ENCODE peak calls at places on chromosomes 13 and 19, in nine cellular contexts. A is left ventricle myocardium inferior, C is psoas muscle, W is mesendoderm, G is K562, B is fibroblast of lung, M is adrenal gland, F is Peyer's patch, Q is PC-3. H is an unnamed sample. For H3K4me1 and H3K27me3, the result is how much of the 10 kb centered on the place peaks cover.

GRCh38 chr19:5006201-5006600 is 37.3 kb downstream of the KDM4B start:
- DNase-seq in A (no peak), C (no peak), W (peak), G (peak), B (no peak), M (no peak), F (no peak), Q (peak), H (no peak)

GRCh38 chr13:60679928-60680693 is 283.1 kb downstream of the TDRD3 start:
- DNase-seq in A (no peak), C (no peak), W (peak), G (no peak), B (no peak), M (no peak), F (no peak), Q (no peak), H (no peak)

GRCh38 chr13:24360106-24360505 is 50.7 kb downstream of the C1QTNF9 start:
- DNase-seq in A (no peak), C (no peak), W (no peak), G (no peak), B (no peak), M (no peak), F (no peak), Q (no peak), H (no peak)

GRCh38 chr13:30932481-30933333 is at the start of gene TEX26:
- DNase-seq in A (no peak), C (no peak), W (peak), G (no peak), B (peak), M (no peak), F (no peak), Q (no peak), H (no peak)

GRCh38 chr19:4639531-4640246 is 373 bp downstream of the TNFAIP8L1 start:
- DNase-seq in A (no peak), C (peak), W (no peak), G (no peak), B (no peak), M (no peak), F (peak), Q (no peak), H (no peak)

GRCh38 chr19:46610851-46611770 is 10.0 kb downstream of the CALM3 start:
- DNase-seq in A (peak), C (no peak), W (no peak), G (no peak), B (peak), M (no peak), F (no peak), Q (no peak), H (no peak)

GRCh38 chr13:59111711-59112110 is 1052.0 kb downstream of the DIAPH3 start:
- DNase-seq in A (no peak), C (no peak), W (no peak), G (no peak), B (peak), M (no peak), F (no peak), Q (no peak), H (no peak)

GRCh38 chr19:20558011-20558410 is 7.6 kb downstream of the ZNF737 start:
- DNase-seq in A (no peak), C (no peak), W (peak), G (peak), B (no peak), M (peak), F (no peak), Q (no peak), H (no peak)

GRCh38 chr19:18304496-18305312 is 18.2 kb downstream of the LSM4 start:
- DNase-seq in A (peak), C (peak), W (peak), G (peak), B (peak), M (peak), F (peak), Q (peak), H (peak)

GRCh38 chr19:33207040-33207620 is 13.0 kb downstream of the LRP3 start:
- DNase-seq in A (no peak), C (no peak), W (no peak), G (no peak), B (no peak), M (no peak), F (no peak), Q (no peak), H (no peak)

GRCh38 chr13:43132228-43132627 is 108.8 kb downstream of the DNAJC15 start:
- DNase-seq in A (no peak), C (no peak), W (peak), G (peak), B (peak), M (peak), F (no peak), Q (peak), H (no peak)

GRCh38 chr19:28868836-28869235 is 344.1 kb downstream of the UQCRFS1 start:
- DNase-seq in A (no peak), C (no peak), W (no peak), G (no peak), B (no peak), M (no peak), F (no peak), Q (no peak), H (no peak)

GRCh38 chr19:17779281-17779930 is 15.5 kb upstream of the B3GNT3 start:
- DNase-seq in A (no peak), C (peak), W (peak), G (peak), B (peak), M (no peak), F (peak), Q (peak), H (no peak)

GRCh38 chr19:51695088-51695487 is 2.0 kb downstream of the SPACA6 start:
- DNase-seq in A (no peak), C (no peak), W (no peak), G (no peak), B (no peak), M (peak), F (no peak), Q (no peak), H (no peak)

GRCh38 chr19:43470288-43470687 is 4.9 kb upstream of the LYPD3 start:
- DNase-seq in A (no peak), C (no peak), W (peak), G (no peak), B (peak), M (no peak), F (no peak), Q (peak), H (peak)

GRCh38 chr19:17289489-17289888 is 7.8 kb downstream of the ANKLE1 start:
- DNase-seq in A (peak), C (peak), W (peak), G (peak), B (peak), M (peak), F (peak), Q (peak), H (no peak)

GRCh38 chr19:3397266-3398022 is 31.1 kb downstream of the NFIC start:
- DNase-seq in A (peak), C (no peak), W (no peak), G (peak), B (peak), M (peak), F (no peak), Q (no peak), H (no peak)

GRCh38 chr19:15464394-15465385 is at the start of gene RASAL3:
- DNase-seq in A (no peak), C (no peak), W (no peak), G (no peak), B (no peak), M (no peak), F (no peak), Q (no peak), H (peak)

GRCh38 chr19:21141787-21142464 is at the start of gene ZNF431:
- DNase-seq in A (peak), C (peak), W (peak), G (peak), B (peak), M (peak), F (peak), Q (peak), H (peak)

GRCh38 chr19:45955905-45956608 is 17.6 kb downstream of the NOVA2 start:
- DNase-seq in A (peak), C (peak), W (peak), G (no peak), B (no peak), M (peak), F (no peak), Q (peak), H (no peak)

GRCh38 chr19:16645140-16645539 is 14.8 kb downstream of the SMIM7 start:
- DNase-seq in A (no peak), C (no peak), W (no peak), G (no peak), B (no peak), M (no peak), F (no peak), Q (no peak), H (no peak)

GRCh38 chr19:46015961-46016425 is 6.9 kb downstream of the PGLYRP1 start:
- DNase-seq in A (no peak), C (no peak), W (no peak), G (no peak), B (no peak), M (no peak), F (no peak), Q (no peak), H (peak)

GRCh38 chr19:4007836-4008539 is 452 bp downstream of the PIAS4 start:
- DNase-seq in A (no peak), C (no peak), W (peak), G (peak), B (no peak), M (peak), F (peak), Q (no peak), H (no peak)

DNA sequence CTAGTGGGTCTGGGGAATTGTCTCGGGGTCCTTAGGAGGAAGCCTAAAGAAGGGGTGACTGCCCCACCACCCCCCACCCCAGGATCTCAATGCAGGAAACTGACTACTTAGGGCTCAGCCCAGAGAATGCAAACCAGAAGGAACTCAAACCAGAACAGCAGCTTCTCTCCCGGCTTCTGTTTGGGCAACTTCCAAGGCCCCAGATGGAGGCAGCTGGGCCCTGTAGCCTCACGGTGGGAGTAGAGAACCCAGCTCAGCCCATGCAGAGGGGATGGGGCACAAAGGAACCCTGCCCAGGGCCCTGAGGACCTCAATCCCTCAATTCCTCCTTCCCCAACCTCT is 2.3 kb downstream of the ADGRE5 start:
- DNase-seq in A (peak), C (no peak), W (no peak), G (no peak), B (peak), M (no peak), F (no peak), Q (peak), H (no peak)
- H3K4me3 ChIP-seq in A (peak), C (peak), W (no peak), G (peak), B (peak), M (peak), F (peak), Q (peak), H (peak)

GRCh38 chr19:40805258-40805868 is 6.4 kb downstream of the EGLN2 start:
- DNase-seq in A (no peak), C (no peak), W (no peak), G (no peak), B (no peak), M (no peak), F (no peak), Q (no peak), H (no peak)

GRCh38 chr19:40804783-40805242 is 5.8 kb downstream of the EGLN2 start:
- DNase-seq in A (no peak), C (no peak), W (no peak), G (no peak), B (no peak), M (no peak), F (no peak), Q (no peak), H (peak)

GRCh38 chr19:40803170-40803856 is 4.3 kb downstream of the EGLN2 start:
- DNase-seq in A (no peak), C (no peak), W (no peak), G (no peak), B (no peak), M (no peak), F (no peak), Q (no peak), H (no peak)

GRCh38 chr19:40802300-40803169 is 3.5 kb downstream of the EGLN2 start:
- DNase-seq in A (peak), C (peak), W (no peak), G (peak), B (no peak), M (peak), F (peak), Q (no peak), H (no peak)

GRCh38 chr19:40803857-40804782 is 5.1 kb downstream of the EGLN2 start:
- DNase-seq in A (peak), C (no peak), W (peak), G (peak), B (no peak), M (no peak), F (peak), Q (peak), H (peak)
- H3K4me1 ChIP-seq in A (half or more), C (half or more), W (under half), G (half or more), B (under half), M (half or more), F (under half), Q (under half), H (half or more)

GRCh38 chr19:39498262-39499081 is at the start of gene DLL3:
- DNase-seq in A (no peak), C (no peak), W (peak), G (peak), B (no peak), M (no peak), F (no peak), Q (peak), H (no peak)

GRCh38 chr19:39499932-39500331 is 1.2 kb downstream of the DLL3 start:
- DNase-seq in A (no peak), C (no peak), W (no peak), G (no peak), B (no peak), M (no peak), F (no peak), Q (no peak), H (no peak)

GRCh38 chr19:39499082-39499642 is 415 bp downstream of the DLL3 start:
- DNase-seq in A (no peak), C (no peak), W (peak), G (no peak), B (no peak), M (no peak), F (no peak), Q (no peak), H (no peak)

GRCh38 chr19:39501340-39501739 is 2.6 kb downstream of the DLL3 start:
- DNase-seq in A (no peak), C (no peak), W (no peak), G (no peak), B (no peak), M (no peak), F (no peak), Q (no peak), H (no peak)

GRCh38 chr19:39500543-39500942 is 1.8 kb downstream of the DLL3 start:
- DNase-seq in A (no peak), C (no peak), W (no peak), G (no peak), B (no peak), M (no peak), F (no peak), Q (no peak), H (no peak)
- H3K27me3 ChIP-seq in A (half or more), C (under half), W (under half), G (under half), B (under half), M (under half), F (under half), Q (under half), H (under half)

GRCh38 chr13:109870281-109871017 is 84.1 kb upstream of the IRS2 start:
- DNase-seq in A (no peak), C (no peak), W (peak), G (no peak), B (no peak), M (no peak), F (no peak), Q (no peak), H (no peak)
- H3K4me3 ChIP-seq in A (peak), C (peak), W (no peak), G (no peak), B (peak), M (peak), F (no peak), Q (no peak), H (no peak)

GRCh38 chr19:35216833-35217707 is 11.5 kb downstream of the FAM187B start:
- DNase-seq in A (no peak), C (no peak), W (peak), G (peak), B (no peak), M (peak), F (no peak), Q (peak), H (peak)
- H3K4me1 ChIP-seq in A (under half), C (under half), W (under half), G (under half), B (under half), M (under half), F (under half), Q (under half), H (under half)

GRCh38 chr13:98996046-98996445 is 18.2 kb upstream of the DOCK9 start:
- DNase-seq in A (no peak), C (no peak), W (no peak), G (no peak), B (no peak), M (no peak), F (no peak), Q (no peak), H (no peak)

GRCh38 chr13:98997051-98997730 is 19.3 kb upstream of the DOCK9 start:
- DNase-seq in A (no peak), C (no peak), W (no peak), G (no peak), B (no peak), M (no peak), F (no peak), Q (no peak), H (no peak)

GRCh38 chr13:98999635-98999952 is 21.7 kb upstream of the DOCK9 start:
- DNase-seq in A (no peak), C (no peak), W (no peak), G (no peak), B (peak), M (no peak), F (no peak), Q (no peak), H (no peak)

GRCh38 chr13:98998831-98999634 is 21.2 kb upstream of the DOCK9 start:
- DNase-seq in A (no peak), C (no peak), W (no peak), G (peak), B (peak), M (no peak), F (no peak), Q (no peak), H (peak)

GRCh38 chr13:98997738-98998641 is 20.1 kb upstream of the DOCK9 start:
- DNase-seq in A (no peak), C (peak), W (no peak), G (no peak), B (no peak), M (peak), F (peak), Q (peak), H (no peak)
- H3K27me3 ChIP-seq in A (under half), C (under half), W (under half), G (under half), B (under half), M (under half), F (under half), Q (under half), H (under half)

DNA sequence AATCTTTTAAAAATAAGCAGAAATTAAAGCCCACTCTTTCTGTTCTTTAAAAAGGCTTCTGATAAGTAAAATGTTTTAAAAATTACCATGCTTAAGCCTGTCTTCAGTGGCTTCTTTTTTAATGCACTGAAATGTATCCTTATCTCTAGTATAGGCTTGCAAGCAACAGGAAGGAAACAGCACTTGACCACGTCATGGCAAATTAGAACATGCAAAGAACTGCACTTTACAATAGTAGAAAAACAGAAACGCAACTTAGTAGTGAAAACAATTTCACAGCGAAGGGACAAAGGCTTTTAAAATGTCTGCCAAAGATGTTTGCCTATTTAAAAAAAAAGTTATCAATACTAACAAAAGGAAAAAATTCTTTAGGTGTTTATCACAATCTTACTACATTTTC is 36.3 kb downstream of the ELF1 start:
- DNase-seq in A (no peak), C (no peak), W (peak), G (peak), B (peak), M (no peak), F (no peak), Q (no peak), H (peak)
- H3K4me3 ChIP-seq in A (peak), C (peak), W (no peak), G (no peak), B (no peak), M (peak), F (no peak), Q (no peak), H (peak)

H was measured in CD8-positive, alpha-beta T cell.